ENCODE peak calls at places on chromosome 11, in four cellular contexts. O, Y, W and R are unnamed samples.

GRCh38 chr11:76808996-76809395 is 25.8 kb downstream of the TSKU start:
- DNase-seq in O (no peak), Y (no peak), W (no peak), R (no peak)

GRCh38 chr11:28690746-28691145 is 582.6 kb downstream of the METTL15 start:
- DNase-seq in O (no peak), Y (no peak), W (no peak), R (no peak)

GRCh38 chr11:128244896-128245295 is 342.5 kb downstream of the ETS1 start:
- DNase-seq in O (no peak), Y (no peak), W (no peak), R (no peak)

GRCh38 chr11:66359662-66360087 is 11.9 kb downstream of the SLC29A2 start:
- DNase-seq in O (peak), Y (no peak), W (no peak), R (peak)

GRCh38 chr11:47913569-47914244 is 65.6 kb upstream of the NUP160 start:
- DNase-seq in O (peak), Y (no peak), W (no peak), R (peak)

GRCh38 chr11:46272816-46273427 is 4.5 kb upstream of the CREB3L1 start:
- DNase-seq in O (peak), Y (no peak), W (no peak), R (no peak)

GRCh38 chr11:102709211-102709980 is 3.8 kb upstream of the MMP27 start:
- DNase-seq in O (no peak), Y (no peak), W (no peak), R (no peak)

GRCh38 chr11:58428021-58428420 is at the start of gene OR5B2:
- DNase-seq in O (no peak), Y (no peak), W (no peak), R (no peak)

GRCh38 chr11:112163875-112164521 is at the start of gene IL18:
- DNase-seq in O (peak), Y (peak), W (no peak), R (peak)

GRCh38 chr11:197741-198235 is 4.9 kb downstream of the SCGB1C1 start:
- DNase-seq in O (no peak), Y (no peak), W (no peak), R (no peak)

GRCh38 chr11:3073029-3073435 is 15.8 kb upstream of the CARS1 start:
- DNase-seq in O (no peak), Y (no peak), W (no peak), R (no peak)

GRCh38 chr11:121099885-121100284 is 1.2 kb upstream of the TECTA start:
- DNase-seq in O (no peak), Y (no peak), W (no peak), R (no peak)

GRCh38 chr11:94588366-94588952 is 21.3 kb downstream of the PIWIL4 start:
- DNase-seq in O (no peak), Y (no peak), W (no peak), R (no peak)

GRCh38 chr11:10490032-10490397 is 35.0 kb downstream of the AMPD3 start:
- DNase-seq in O (no peak), Y (no peak), W (no peak), R (no peak)

GRCh38 chr11:75342966-75343870 is 8.2 kb downstream of the ARRB1 start:
- DNase-seq in O (peak), Y (no peak), W (no peak), R (peak)

GRCh38 chr11:1181858-1182535 is 24.2 kb downstream of the MUC5AC start:
- DNase-seq in O (no peak), Y (no peak), W (no peak), R (no peak)

GRCh38 chr11:16603890-16604783 is 134.3 kb upstream of the C11orf58 start:
- DNase-seq in O (peak), Y (no peak), W (peak), R (peak)

GRCh38 chr11:70483940-70484339 is 85.6 kb downstream of the CTTN start:
- DNase-seq in O (no peak), Y (no peak), W (no peak), R (no peak)

GRCh38 chr11:62543680-62544444 is 2.7 kb downstream of the AHNAK start:
- DNase-seq in O (no peak), Y (no peak), W (no peak), R (no peak)

GRCh38 chr11:61345170-61345610 is 12.2 kb downstream of the TKFC start:
- DNase-seq in O (no peak), Y (no peak), W (peak), R (no peak)

GRCh38 chr11:8329961-8330361 is 66.3 kb upstream of the LMO1 start:
- DNase-seq in O (no peak), Y (no peak), W (peak), R (peak)

GRCh38 chr11:8329336-8329735 is 65.7 kb upstream of the LMO1 start:
- DNase-seq in O (no peak), Y (no peak), W (no peak), R (no peak)

GRCh38 chr11:8330896-8331295 is 67.2 kb upstream of the LMO1 start:
- DNase-seq in O (no peak), Y (no peak), W (no peak), R (no peak)

GRCh38 chr11:8331767-8332166 is 68.1 kb upstream of the LMO1 start:
- DNase-seq in O (no peak), Y (no peak), W (no peak), R (no peak)

DNA sequence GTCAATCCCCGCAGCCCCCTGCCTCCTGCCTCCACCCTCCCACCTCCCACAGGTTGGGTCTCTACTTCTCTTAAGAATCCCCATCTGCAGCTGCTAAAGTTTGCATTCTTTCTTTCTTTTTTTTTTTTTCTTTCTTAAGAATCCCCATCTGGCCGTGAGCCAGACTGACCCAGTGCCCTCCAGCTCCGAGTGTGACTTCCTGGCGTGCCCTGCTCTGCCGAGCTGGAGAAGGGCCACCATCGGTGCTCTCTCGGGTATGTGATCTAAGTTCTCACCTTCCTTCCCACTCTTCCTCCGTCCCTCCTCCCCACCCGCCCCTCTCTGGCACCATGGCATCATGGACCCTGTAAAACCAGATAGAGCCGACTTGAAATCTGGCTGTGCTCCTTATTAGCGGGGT is 66.7 kb upstream of the LMO1 start:
- DNase-seq in O (no peak), Y (no peak), W (no peak), R (no peak)
- H2AFZ ChIP-seq in O (no peak), Y (no peak), W (no peak), R (no peak)

GRCh38 chr11:87215236-87215635 is 177.5 kb downstream of the TMEM135 start:
- DNase-seq in O (no peak), Y (no peak), W (no peak), R (no peak)
- TF ChIP-seq REST in O (no peak), Y (peak), W (peak), R (no peak)

GRCh38 chr11:85628771-85629341 is 463 bp downstream of the TMEM126B start:
- DNase-seq in O (no peak), Y (no peak), W (no peak), R (peak)

GRCh38 chr11:85627998-85628770 is at the start of gene TMEM126B:
- DNase-seq in O (peak), Y (peak), W (peak), R (peak)

GRCh38 chr11:85627332-85627997 is at the start of gene DLG2:
- DNase-seq in O (no peak), Y (no peak), W (peak), R (peak)

DNA sequence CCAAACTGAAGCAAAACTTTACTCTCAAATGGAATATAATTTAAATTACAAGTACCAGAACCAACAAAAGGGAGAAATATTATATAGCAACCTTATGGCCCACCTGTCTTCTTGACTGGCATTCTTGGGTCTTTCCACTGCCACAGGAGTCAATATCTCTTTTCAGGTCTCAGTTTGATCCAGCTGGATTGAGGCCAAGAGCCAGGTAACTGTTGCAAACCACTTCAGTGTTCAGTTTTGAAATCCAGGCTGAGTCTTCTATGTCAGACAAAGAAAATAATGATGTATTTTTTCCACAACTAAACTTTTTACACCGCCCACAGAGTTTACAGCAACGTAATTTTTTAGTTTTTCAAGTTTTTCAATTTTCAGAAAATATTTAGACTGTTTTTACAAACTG is 648 bp downstream of the DLG2 start:
- DNase-seq in O (no peak), Y (no peak), W (no peak), R (no peak)
- H2AFZ ChIP-seq in O (peak), Y (no peak), W (peak), R (no peak)

DNA sequence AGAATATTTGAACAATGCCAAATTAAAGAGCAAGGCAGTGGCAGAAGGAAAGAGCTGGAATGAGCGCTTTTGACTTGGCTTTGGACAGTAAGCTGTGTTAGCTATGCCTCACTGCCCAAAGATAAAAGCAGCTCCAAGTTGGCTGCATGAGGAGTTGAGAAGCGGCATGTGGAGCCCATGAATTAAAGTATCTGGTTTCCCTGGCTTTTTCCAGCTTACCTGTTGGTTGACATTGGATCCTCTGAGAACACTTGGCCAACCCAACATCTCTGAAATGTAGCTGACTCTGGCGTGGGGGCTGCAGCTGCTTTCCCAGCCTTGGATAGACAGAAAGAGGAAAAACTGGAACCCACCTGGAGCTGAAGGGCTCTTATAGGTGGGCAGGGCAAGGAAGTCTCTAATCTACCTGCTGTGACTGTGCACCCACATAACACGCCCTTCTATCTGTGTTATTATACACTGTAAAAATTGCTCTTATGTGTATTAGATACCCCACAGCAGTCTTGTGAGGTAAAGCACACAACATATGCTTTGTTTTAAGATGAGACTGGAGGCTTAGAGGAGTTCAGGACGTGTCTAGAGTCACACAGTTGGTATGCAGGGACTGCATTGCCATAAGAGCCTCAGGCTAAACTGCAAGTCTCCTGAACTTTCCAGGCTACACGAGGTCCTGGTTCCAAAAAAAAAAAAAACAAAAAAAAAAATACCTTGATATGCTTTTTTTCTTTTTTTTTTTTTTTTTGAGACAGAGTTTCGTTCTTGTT is 5.8 kb downstream of the UBASH3B start:
- DNase-seq in O (no peak), Y (no peak), W (no peak), R (no peak)
- TF ChIP-seq REST in O (no peak), Y (no peak), W (no peak), R (no peak)

GRCh38 chr11:119717839-119718534 is 11.0 kb downstream of the NECTIN1 start:
- DNase-seq in O (no peak), Y (no peak), W (peak), R (no peak)
- H2AFZ ChIP-seq in O (no peak), Y (no peak), W (no peak), R (no peak)

DNA sequence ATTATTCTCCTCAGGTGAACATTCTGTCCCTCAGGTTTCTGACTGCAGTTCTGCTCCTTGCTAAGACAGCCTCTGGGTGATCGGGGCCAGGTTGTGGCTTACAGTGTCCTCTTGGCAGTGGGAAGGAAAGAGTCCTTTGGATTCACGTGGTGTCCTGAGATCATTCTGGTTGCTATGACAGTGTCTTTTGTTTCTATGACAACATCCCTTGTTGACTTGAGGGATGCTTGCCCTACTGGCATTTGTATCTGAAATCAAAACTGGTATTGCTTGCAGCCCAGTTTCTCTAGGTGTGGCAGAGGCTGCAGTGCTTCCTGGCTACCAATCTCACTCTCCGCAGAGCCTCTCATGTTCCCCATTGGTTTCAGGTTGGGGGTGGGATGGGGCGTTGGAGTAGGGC is 151.8 kb upstream of the CCDC90B start:
- DNase-seq in O (no peak), Y (no peak), W (no peak), R (no peak)
- TF ChIP-seq REST in O (no peak), Y (no peak), W (no peak), R (no peak)